ENCODE peak calls at places on chromosomes 13 and 19, in four cellular contexts. N is prostate gland, L is heart right ventricle, A is GM23248. U is an unnamed sample. For H3K4me1, the result is how much of the 10 kb centered on the place peaks cover.

GRCh38 chr19:45164577-45165335 is 4.0 kb upstream of the NKPD1 start:
- DNase-seq in N (peak), L (peak), A (peak), U (no peak)

GRCh38 chr19:31589109-31589508 is 239.9 kb upstream of the TSHZ3 start:
- DNase-seq in N (no peak), L (no peak), A (no peak), U (no peak)

GRCh38 chr19:821228-821975 is at the start of gene PLPPR3:
- DNase-seq in N (no peak), L (no peak), A (no peak), U (no peak)

GRCh38 chr13:98976338-98976737 is 1.5 kb downstream of the DOCK9 start:
- DNase-seq in N (no peak), L (no peak), A (peak), U (no peak)

GRCh38 chr19:42152876-42153275 is 20.6 kb upstream of the POU2F2 start:
- DNase-seq in N (no peak), L (no peak), A (no peak), U (no peak)

GRCh38 chr13:28527629-28528028 is 32.7 kb upstream of the FLT1 start:
- DNase-seq in N (no peak), L (no peak), A (no peak), U (no peak)

GRCh38 chr13:87855553-87855952 is 184.4 kb downstream of the SLITRK5 start:
- DNase-seq in N (no peak), L (no peak), A (no peak), U (no peak)

GRCh38 chr13:98970293-98970692 is 7.6 kb downstream of the DOCK9 start:
- DNase-seq in N (no peak), L (peak), A (no peak), U (no peak)

GRCh38 chr13:94233401-94233800 is 246.1 kb downstream of the DCT start:
- DNase-seq in N (no peak), L (no peak), A (peak), U (peak)

GRCh38 chr19:48770223-48770622 is 14.9 kb downstream of the FGF21 start:
- DNase-seq in N (no peak), L (no peak), A (peak), U (no peak)

GRCh38 chr19:11379857-11380350 is 4.2 kb downstream of the EPOR start:
- DNase-seq in N (no peak), L (no peak), A (no peak), U (no peak)
- H3K4me1 ChIP-seq in N (under half), L (half or more), A (under half), U (under half)

GRCh38 chr13:43285891-43286602 is 262.7 kb downstream of the DNAJC15 start:
- DNase-seq in N (no peak), L (no peak), A (peak), U (peak)

GRCh38 chr13:43286769-43287168 is 263.4 kb downstream of the DNAJC15 start:
- DNase-seq in N (no peak), L (no peak), A (no peak), U (no peak)

GRCh38 chr13:43289458-43290255 is 266.3 kb downstream of the DNAJC15 start:
- DNase-seq in N (no peak), L (no peak), A (no peak), U (no peak)

GRCh38 chr13:43279696-43280095 is 256.3 kb downstream of the DNAJC15 start:
- DNase-seq in N (no peak), L (no peak), A (no peak), U (no peak)

GRCh38 chr13:43284162-43284561 is 260.8 kb downstream of the DNAJC15 start:
- DNase-seq in N (no peak), L (no peak), A (peak), U (no peak)
- H3K27ac ChIP-seq in N (no peak), L (no peak), A (peak), U (no peak)

GRCh38 chr19:39347332-39348227 is 5.4 kb downstream of the SAMD4B start:
- DNase-seq in N (no peak), L (no peak), A (peak), U (peak)
- H3K4me1 ChIP-seq in N (under half), L (half or more), A (half or more), U (under half)

DNA sequence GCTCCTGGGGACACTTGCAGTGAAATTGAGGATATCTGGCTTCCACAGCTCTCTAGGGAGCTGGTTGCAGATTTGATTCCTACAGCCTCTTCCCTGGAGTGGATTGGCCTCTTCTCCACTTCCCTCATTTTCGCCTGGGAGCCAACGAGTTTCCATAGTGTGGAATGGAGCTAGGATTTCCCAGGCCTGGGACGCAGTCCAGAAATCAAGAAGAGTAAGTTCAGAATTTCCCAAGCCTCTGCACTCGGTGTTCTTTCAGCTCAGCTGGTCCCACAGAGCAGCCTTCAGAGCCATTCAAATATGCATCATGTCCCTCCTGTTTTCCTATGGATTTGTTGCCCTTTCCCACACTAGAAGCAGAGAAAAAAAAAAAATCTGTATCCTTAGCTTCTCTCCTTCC is 68.2 kb downstream of the RAP2A start:
- DNase-seq in N (no peak), L (no peak), A (no peak), U (no peak)
- H3K27ac ChIP-seq in N (no peak), L (peak), A (no peak), U (no peak)

DNA sequence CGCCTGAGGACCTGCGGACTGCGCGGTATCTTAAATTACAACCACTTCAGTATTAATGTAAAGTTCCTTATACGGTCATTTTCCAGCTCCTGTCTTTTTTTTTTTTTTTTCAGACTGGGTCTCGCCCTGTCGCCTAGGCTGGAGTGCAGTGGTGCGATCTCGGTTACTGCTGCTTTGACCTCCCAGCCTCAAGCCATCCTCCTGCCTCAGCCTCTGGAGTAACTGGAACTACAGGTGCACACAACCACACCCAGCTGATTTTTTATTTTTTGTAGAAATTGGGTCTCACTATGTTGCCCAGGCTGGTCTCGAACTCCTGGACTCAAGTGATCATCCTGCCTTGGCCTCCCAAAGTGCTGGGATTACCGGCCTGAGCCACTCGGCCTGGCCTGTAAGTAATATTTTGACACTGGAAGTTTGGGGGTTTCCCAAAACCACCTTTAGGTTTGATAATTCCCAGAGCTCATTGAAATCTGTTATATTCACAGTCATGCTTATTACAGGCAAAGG is 406 bp upstream of the EID2B start:
- DNase-seq in N (no peak), L (no peak), A (no peak), U (no peak)
- H3K4me1 ChIP-seq in N (under half), L (under half), A (under half), U (under half)

GRCh38 chr19:5129691-5130090 is 160.8 kb downstream of the KDM4B start:
- DNase-seq in N (no peak), L (no peak), A (no peak), U (no peak)
- H3K27ac ChIP-seq in N (no peak), L (no peak), A (no peak), U (peak)